ENCODE peak calls at places on chromosomes 6 and 20, in seven cellular contexts. One of them, this sample, is unnamed. For H3K27me3, the result is how much of the 10 kb centered on the place peaks cover.

GRCh38 chr20:37276494-37277252 is 12.8 kb upstream of the MANBAL start:
- DNase-seq in right lobe of liver: peak
- DNase-seq in heart left ventricle: no peak
- DNase-seq in right atrium auricular region: no peak
- DNase-seq in breast epithelium: no peak
- DNase-seq in heart right ventricle: peak
- DNase-seq in brain microvascular endothelial cell: peak
- DNase-seq in this sample: peak

GRCh38 chr6:148203970-148204369 is 138.7 kb upstream of the SASH1 start:
- DNase-seq in right atrium auricular region: no peak
- DNase-seq in breast epithelium: no peak
- DNase-seq in brain microvascular endothelial cell: peak
- DNase-seq in right lobe of liver: no peak
- DNase-seq in heart right ventricle: no peak
- DNase-seq in heart left ventricle: no peak
- DNase-seq in this sample: no peak

GRCh38 chr20:63198606-63199005 is 17.3 kb downstream of the YTHDF1 start:
- DNase-seq in heart left ventricle: no peak
- DNase-seq in heart right ventricle: no peak
- DNase-seq in right atrium auricular region: no peak
- DNase-seq in right lobe of liver: peak
- DNase-seq in breast epithelium: no peak
- DNase-seq in brain microvascular endothelial cell: no peak
- DNase-seq in this sample: no peak

GRCh38 chr6:133184798-133185380 is 56.3 kb upstream of the EYA4 start:
- DNase-seq in right atrium auricular region: no peak
- DNase-seq in heart right ventricle: no peak
- DNase-seq in brain microvascular endothelial cell: no peak
- DNase-seq in right lobe of liver: no peak
- DNase-seq in heart left ventricle: no peak
- DNase-seq in breast epithelium: no peak
- DNase-seq in this sample: no peak

GRCh38 chr6:32679501-32679900 is 13.0 kb upstream of the HLA-DQB1 start:
- DNase-seq in heart right ventricle: no peak
- DNase-seq in brain microvascular endothelial cell: no peak
- DNase-seq in breast epithelium: no peak
- DNase-seq in right lobe of liver: no peak
- DNase-seq in heart left ventricle: no peak
- DNase-seq in right atrium auricular region: no peak
- DNase-seq in this sample: no peak

GRCh38 chr6:8082954-8083858 is 19.0 kb upstream of the BLOC1S5 start:
- DNase-seq in right atrium auricular region: no peak
- DNase-seq in brain microvascular endothelial cell: peak
- DNase-seq in right lobe of liver: no peak
- DNase-seq in heart left ventricle: no peak
- DNase-seq in breast epithelium: no peak
- DNase-seq in heart right ventricle: no peak
- DNase-seq in this sample: peak

GRCh38 chr6:158011980-158012566 is 30.4 kb downstream of the SYNJ2 start:
- DNase-seq in brain microvascular endothelial cell: no peak
- DNase-seq in heart left ventricle: no peak
- DNase-seq in heart right ventricle: no peak
- DNase-seq in right lobe of liver: no peak
- DNase-seq in right atrium auricular region: no peak
- DNase-seq in breast epithelium: no peak
- DNase-seq in this sample: no peak

GRCh38 chr6:89145461-89145961 is 344 bp upstream of the PM20D2 start:
- DNase-seq in breast epithelium: no peak
- DNase-seq in right atrium auricular region: no peak
- DNase-seq in heart left ventricle: no peak
- DNase-seq in heart right ventricle: no peak
- DNase-seq in right lobe of liver: no peak
- DNase-seq in brain microvascular endothelial cell: no peak
- DNase-seq in this sample: no peak

GRCh38 chr6:110518281-110518623 is 41.8 kb upstream of the SLC22A16 start:
- DNase-seq in heart left ventricle: no peak
- DNase-seq in breast epithelium: no peak
- DNase-seq in right atrium auricular region: no peak
- DNase-seq in heart right ventricle: no peak
- DNase-seq in brain microvascular endothelial cell: no peak
- DNase-seq in right lobe of liver: no peak
- DNase-seq in this sample: no peak

GRCh38 chr6:33206864-33207568 is 1.3 kb upstream of the RING1 start:
- DNase-seq in right atrium auricular region: no peak
- DNase-seq in heart left ventricle: no peak
- DNase-seq in heart right ventricle: no peak
- DNase-seq in right lobe of liver: no peak
- DNase-seq in breast epithelium: no peak
- DNase-seq in brain microvascular endothelial cell: peak
- DNase-seq in this sample: no peak

GRCh38 chr6:40399888-40400468 is 187.2 kb downstream of the LRFN2 start:
- DNase-seq in brain microvascular endothelial cell: no peak
- DNase-seq in heart left ventricle: no peak
- DNase-seq in breast epithelium: no peak
- DNase-seq in right atrium auricular region: no peak
- DNase-seq in right lobe of liver: no peak
- DNase-seq in heart right ventricle: no peak
- DNase-seq in this sample: no peak

GRCh38 chr20:46232575-46232974 is 75.7 kb downstream of the CDH22 start:
- DNase-seq in right atrium auricular region: no peak
- DNase-seq in brain microvascular endothelial cell: no peak
- DNase-seq in right lobe of liver: no peak
- DNase-seq in heart right ventricle: no peak
- DNase-seq in heart left ventricle: no peak
- DNase-seq in breast epithelium: no peak
- DNase-seq in this sample: no peak

GRCh38 chr20:61759286-61760065 is 306.2 kb downstream of the TAF4 start:
- DNase-seq in brain microvascular endothelial cell: no peak
- DNase-seq in right lobe of liver: no peak
- DNase-seq in breast epithelium: peak
- DNase-seq in heart right ventricle: no peak
- DNase-seq in heart left ventricle: no peak
- DNase-seq in right atrium auricular region: no peak
- DNase-seq in this sample: no peak

GRCh38 chr20:15976047-15976731 is 597.1 kb downstream of the KIF16B start:
- DNase-seq in breast epithelium: no peak
- DNase-seq in right atrium auricular region: no peak
- DNase-seq in right lobe of liver: no peak
- DNase-seq in heart left ventricle: no peak
- DNase-seq in heart right ventricle: no peak
- DNase-seq in brain microvascular endothelial cell: no peak
- DNase-seq in this sample: no peak

GRCh38 chr20:38748863-38749153 is 548 bp downstream of the ACTR5 start:
- DNase-seq in right lobe of liver: no peak
- DNase-seq in brain microvascular endothelial cell: no peak
- DNase-seq in right atrium auricular region: no peak
- DNase-seq in heart left ventricle: no peak
- DNase-seq in breast epithelium: no peak
- DNase-seq in heart right ventricle: no peak
- DNase-seq in this sample: no peak

GRCh38 chr20:59572515-59572914 is 31.8 kb upstream of the PHACTR3 start:
- DNase-seq in right lobe of liver: no peak
- DNase-seq in right atrium auricular region: no peak
- DNase-seq in heart left ventricle: no peak
- DNase-seq in heart right ventricle: no peak
- DNase-seq in breast epithelium: no peak
- DNase-seq in brain microvascular endothelial cell: no peak
- DNase-seq in this sample: no peak

GRCh38 chr20:59569305-59569704 is 35.0 kb upstream of the PHACTR3 start:
- DNase-seq in right atrium auricular region: no peak
- DNase-seq in brain microvascular endothelial cell: no peak
- DNase-seq in heart left ventricle: no peak
- DNase-seq in breast epithelium: no peak
- DNase-seq in heart right ventricle: no peak
- DNase-seq in right lobe of liver: no peak
- DNase-seq in this sample: no peak

GRCh38 chr20:59571151-59571550 is 33.2 kb upstream of the PHACTR3 start:
- DNase-seq in breast epithelium: no peak
- DNase-seq in brain microvascular endothelial cell: no peak
- DNase-seq in heart left ventricle: no peak
- DNase-seq in right lobe of liver: peak
- DNase-seq in heart right ventricle: no peak
- DNase-seq in right atrium auricular region: no peak
- DNase-seq in this sample: no peak

GRCh38 chr20:59573837-59574236 is 30.5 kb upstream of the PHACTR3 start:
- DNase-seq in right lobe of liver: peak
- DNase-seq in heart right ventricle: no peak
- DNase-seq in brain microvascular endothelial cell: no peak
- DNase-seq in heart left ventricle: no peak
- DNase-seq in right atrium auricular region: no peak
- DNase-seq in breast epithelium: no peak
- DNase-seq in this sample: no peak

DNA sequence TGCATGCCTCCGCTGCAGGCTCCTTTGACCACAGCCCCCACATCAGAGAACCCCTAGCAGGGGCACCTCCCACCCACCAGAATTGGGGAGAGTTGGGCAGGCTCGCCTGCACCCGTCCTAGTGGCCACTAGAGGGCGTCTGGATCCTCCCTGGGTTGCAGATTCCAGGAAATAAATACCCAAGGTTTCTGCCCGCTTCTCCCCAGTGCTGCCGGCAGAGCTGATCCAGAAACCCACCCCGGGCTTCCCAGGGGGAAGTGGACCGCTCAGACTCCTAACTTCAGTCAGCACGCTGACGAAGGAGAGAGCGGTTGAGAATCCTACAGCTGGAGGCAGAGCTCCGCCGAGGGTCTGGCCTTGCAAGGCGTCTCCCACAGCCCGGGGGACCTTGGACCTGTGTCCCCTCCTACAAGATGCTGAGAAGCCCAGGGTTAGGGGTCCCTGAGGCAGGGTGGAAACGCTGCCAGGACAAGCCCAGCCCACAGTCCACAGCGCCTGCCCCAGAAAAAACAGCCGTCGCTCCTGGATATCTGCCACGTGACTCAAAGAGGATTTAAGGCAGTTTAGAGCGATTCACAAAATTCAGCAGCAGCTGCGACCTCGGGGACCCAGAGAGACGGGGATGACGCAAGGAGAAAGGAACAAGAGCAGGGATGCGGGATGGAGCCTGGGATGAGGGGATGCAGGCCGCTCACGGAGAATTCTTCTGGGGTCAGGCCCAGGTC is 32.6 kb upstream of the PHACTR3 start:
- DNase-seq in right lobe of liver: peak
- DNase-seq in breast epithelium: no peak
- DNase-seq in right atrium auricular region: peak
- DNase-seq in brain microvascular endothelial cell: peak
- DNase-seq in heart left ventricle: peak
- DNase-seq in heart right ventricle: peak
- DNase-seq in this sample: no peak
- H3K27me3 ChIP-seq in right lobe of liver: under half
- H3K27me3 ChIP-seq in breast epithelium: under half
- H3K27me3 ChIP-seq in right atrium auricular region: under half
- H3K27me3 ChIP-seq in brain microvascular endothelial cell: under half
- H3K27me3 ChIP-seq in heart left ventricle: under half
- H3K27me3 ChIP-seq in heart right ventricle: under half
- H3K27me3 ChIP-seq in this sample: under half

GRCh38 chr6:42418739-42419138 is 33.0 kb downstream of the TRERF1 start:
- DNase-seq in right lobe of liver: no peak
- DNase-seq in right atrium auricular region: no peak
- DNase-seq in breast epithelium: no peak
- DNase-seq in heart left ventricle: no peak
- DNase-seq in brain microvascular endothelial cell: no peak
- DNase-seq in heart right ventricle: no peak
- DNase-seq in this sample: no peak
- TF ChIP-seq CTCF in right lobe of liver: no peak
- TF ChIP-seq CTCF in right atrium auricular region: no peak
- TF ChIP-seq CTCF in breast epithelium: no peak
- TF ChIP-seq CTCF in heart left ventricle: no peak
- TF ChIP-seq CTCF in brain microvascular endothelial cell: no peak
- TF ChIP-seq CTCF in heart right ventricle: no peak
- TF ChIP-seq CTCF in this sample: no peak

GRCh38 chr6:137475103-137475502 is 19.1 kb downstream of the OLIG3 start:
- DNase-seq in heart left ventricle: no peak
- DNase-seq in right lobe of liver: no peak
- DNase-seq in right atrium auricular region: no peak
- DNase-seq in breast epithelium: no peak
- DNase-seq in brain microvascular endothelial cell: no peak
- DNase-seq in heart right ventricle: no peak
- DNase-seq in this sample: no peak

GRCh38 chr6:137486388-137486787 is 7.8 kb downstream of the OLIG3 start:
- DNase-seq in breast epithelium: no peak
- DNase-seq in brain microvascular endothelial cell: no peak
- DNase-seq in right lobe of liver: no peak
- DNase-seq in heart right ventricle: no peak
- DNase-seq in heart left ventricle: no peak
- DNase-seq in right atrium auricular region: no peak
- DNase-seq in this sample: no peak

GRCh38 chr6:137480431-137480830 is 13.8 kb downstream of the OLIG3 start:
- DNase-seq in breast epithelium: no peak
- DNase-seq in heart right ventricle: no peak
- DNase-seq in right atrium auricular region: no peak
- DNase-seq in right lobe of liver: no peak
- DNase-seq in brain microvascular endothelial cell: no peak
- DNase-seq in heart left ventricle: no peak
- DNase-seq in this sample: no peak
- H3K27me3 ChIP-seq in breast epithelium: under half
- H3K27me3 ChIP-seq in heart right ventricle: half or more
- H3K27me3 ChIP-seq in right atrium auricular region: under half
- H3K27me3 ChIP-seq in right lobe of liver: under half
- H3K27me3 ChIP-seq in brain microvascular endothelial cell: under half
- H3K27me3 ChIP-seq in heart left ventricle: half or more
- H3K27me3 ChIP-seq in this sample: under half

GRCh38 chr6:165855856-165856255 is 192.8 kb upstream of the PDE10A start:
- DNase-seq in right lobe of liver: no peak
- DNase-seq in heart right ventricle: no peak
- DNase-seq in heart left ventricle: no peak
- DNase-seq in right atrium auricular region: no peak
- DNase-seq in brain microvascular endothelial cell: no peak
- DNase-seq in breast epithelium: no peak
- DNase-seq in this sample: no peak

GRCh38 chr6:165861226-165861625 is 198.2 kb upstream of the PDE10A start:
- DNase-seq in right atrium auricular region: no peak
- DNase-seq in brain microvascular endothelial cell: no peak
- DNase-seq in heart left ventricle: no peak
- DNase-seq in heart right ventricle: no peak
- DNase-seq in right lobe of liver: no peak
- DNase-seq in breast epithelium: no peak
- DNase-seq in this sample: no peak

GRCh38 chr6:165854061-165854862 is 191.2 kb upstream of the PDE10A start:
- DNase-seq in heart left ventricle: no peak
- DNase-seq in right lobe of liver: no peak
- DNase-seq in breast epithelium: no peak
- DNase-seq in right atrium auricular region: no peak
- DNase-seq in brain microvascular endothelial cell: no peak
- DNase-seq in heart right ventricle: no peak
- DNase-seq in this sample: no peak

GRCh38 chr6:165854863-165855593 is 192.0 kb upstream of the PDE10A start:
- DNase-seq in breast epithelium: no peak
- DNase-seq in right atrium auricular region: no peak
- DNase-seq in right lobe of liver: no peak
- DNase-seq in brain microvascular endothelial cell: no peak
- DNase-seq in heart right ventricle: no peak
- DNase-seq in heart left ventricle: no peak
- DNase-seq in this sample: no peak

DNA sequence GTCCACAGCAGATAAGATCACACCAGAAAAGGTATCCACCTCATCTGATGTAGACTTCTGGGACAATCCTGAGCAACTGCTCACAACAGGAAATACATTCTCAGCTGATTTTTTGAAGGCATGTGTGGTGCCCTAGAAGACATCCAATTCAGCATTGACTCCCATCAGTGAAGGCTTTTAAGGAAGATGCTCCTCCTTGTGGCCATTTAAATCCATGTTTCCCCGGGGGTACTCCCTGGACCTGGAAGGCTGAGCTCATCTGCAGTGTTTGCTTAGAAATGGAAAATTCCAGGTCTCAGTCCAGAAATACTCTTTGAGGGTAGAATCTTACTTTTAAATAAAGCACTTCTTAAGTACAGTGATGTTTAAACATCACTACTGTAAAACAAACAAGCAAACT is 195.5 kb upstream of the PDE10A start:
- DNase-seq in brain microvascular endothelial cell: peak
- DNase-seq in heart left ventricle: no peak
- DNase-seq in breast epithelium: no peak
- DNase-seq in right lobe of liver: no peak
- DNase-seq in heart right ventricle: no peak
- DNase-seq in right atrium auricular region: no peak
- DNase-seq in this sample: no peak
- TF ChIP-seq CTCF in brain microvascular endothelial cell: peak
- TF ChIP-seq CTCF in heart left ventricle: peak
- TF ChIP-seq CTCF in breast epithelium: no peak
- TF ChIP-seq CTCF in right lobe of liver: no peak
- TF ChIP-seq CTCF in heart right ventricle: peak
- TF ChIP-seq CTCF in right atrium auricular region: no peak
- TF ChIP-seq CTCF in this sample: no peak